ENCODE peak calls at places on chromosomes 3 and 15, in seven cellular contexts. N is K562, K is fibroblast of lung, V is GM12878, U is hepatocyte, H is neural progenitor cell, Z is HCT116. X is an unnamed sample. For H3K9me3, the result is how much of the 10 kb centered on the place peaks cover.

GRCh38 chr3:102165367-102165766 is 269.4 kb upstream of the ZPLD1 start:
- DNase-seq in N (no peak), K (peak), V (no peak), U (no peak), H (no peak), Z (no peak), X (peak)

GRCh38 chr3:2303567-2303966 is 204.9 kb downstream of the CNTN4 start:
- DNase-seq in N (no peak), K (no peak), V (no peak), U (peak), H (peak), Z (no peak), X (peak)

GRCh38 chr15:39281094-39281493 is 299.8 kb upstream of the THBS1 start:
- DNase-seq in N (no peak), K (peak), V (no peak), U (no peak), H (no peak), Z (no peak), X (peak)

GRCh38 chr3:54932606-54933005 is 4.7 kb upstream of the LRTM1 start:
- DNase-seq in N (no peak), K (no peak), V (no peak), U (no peak), H (no peak), Z (no peak), X (no peak)

GRCh38 chr3:132248490-132248889 is 68.7 kb upstream of the ACP3 start:
- DNase-seq in N (no peak), K (no peak), V (no peak), U (no peak), H (no peak), Z (no peak), X (no peak)

GRCh38 chr3:149373235-149374125 is 4.0 kb downstream of the TM4SF1 start:
- DNase-seq in N (no peak), K (peak), V (no peak), U (peak), H (no peak), Z (no peak), X (peak)

GRCh38 chr3:68817243-68817642 is 115.1 kb downstream of the TAFA4 start:
- DNase-seq in N (no peak), K (no peak), V (no peak), U (no peak), H (no peak), Z (no peak), X (no peak)

GRCh38 chr3:119243712-119244111 is 3.0 kb upstream of the B4GALT4 start:
- DNase-seq in N (no peak), K (no peak), V (no peak), U (no peak), H (no peak), Z (no peak), X (no peak)

GRCh38 chr15:52481915-52482314 is 46.8 kb downstream of the MYO5A start:
- DNase-seq in N (no peak), K (peak), V (peak), U (no peak), H (no peak), Z (peak), X (peak)

GRCh38 chr3:13264468-13264795 is 155.7 kb downstream of the NUP210 start:
- DNase-seq in N (no peak), K (no peak), V (no peak), U (no peak), H (no peak), Z (no peak), X (no peak)

GRCh38 chr15:89704411-89704810 is 13.8 kb downstream of the WDR93 start:
- DNase-seq in N (no peak), K (peak), V (no peak), U (no peak), H (no peak), Z (no peak), X (no peak)

GRCh38 chr3:7766530-7766929 is 735.1 kb upstream of the LMCD1 start:
- DNase-seq in N (no peak), K (no peak), V (no peak), U (no peak), H (no peak), Z (no peak), X (no peak)

GRCh38 chr3:11711826-11712225 is 68.1 kb upstream of the VGLL4 start:
- DNase-seq in N (no peak), K (no peak), V (no peak), U (no peak), H (no peak), Z (no peak), X (peak)

GRCh38 chr3:9398715-9399708 is 1.6 kb downstream of the SETD5 start:
- DNase-seq in N (no peak), K (peak), V (no peak), U (peak), H (peak), Z (no peak), X (peak)

GRCh38 chr3:64030741-64031140 is 7.4 kb upstream of the PSMD6 start:
- DNase-seq in N (peak), K (peak), V (peak), U (peak), H (peak), Z (peak), X (peak)

GRCh38 chr3:113659121-113659531 is 37.3 kb downstream of the USF3 start:
- DNase-seq in N (no peak), K (no peak), V (no peak), U (no peak), H (no peak), Z (no peak), X (no peak)

GRCh38 chr15:91116379-91117067 is 16.5 kb downstream of the SV2B start:
- DNase-seq in N (no peak), K (peak), V (peak), U (no peak), H (no peak), Z (no peak), X (no peak)

GRCh38 chr15:73796266-73796939 is 43.3 kb upstream of the INSYN1 start:
- DNase-seq in N (no peak), K (no peak), V (no peak), U (no peak), H (no peak), Z (no peak), X (no peak)

GRCh38 chr15:49036650-49037545 is 9.3 kb downstream of the SECISBP2L start:
- DNase-seq in N (no peak), K (peak), V (no peak), U (no peak), H (no peak), Z (no peak), X (peak)

GRCh38 chr3:184543848-184544512 is 17.6 kb upstream of the EPHB3 start:
- DNase-seq in N (peak), K (peak), V (no peak), U (peak), H (peak), Z (peak), X (peak)

GRCh38 chr3:38652934-38653333 is 3.4 kb upstream of the SCN5A start:
- DNase-seq in N (no peak), K (no peak), V (no peak), U (no peak), H (no peak), Z (no peak), X (no peak)

GRCh38 chr3:38640661-38641441 is 8.6 kb downstream of the SCN5A start:
- DNase-seq in N (no peak), K (no peak), V (no peak), U (no peak), H (peak), Z (no peak), X (no peak)

GRCh38 chr15:89101302-89102191 is 13.3 kb downstream of the ABHD2 start:
- DNase-seq in N (no peak), K (peak), V (no peak), U (peak), H (no peak), Z (peak), X (peak)

GRCh38 chr3:70740872-70741271 is 428.4 kb upstream of the MDFIC2 start:
- DNase-seq in N (no peak), K (no peak), V (no peak), U (no peak), H (no peak), Z (no peak), X (no peak)

GRCh38 chr3:151395806-151396205 is 11.3 kb upstream of the P2RY12 start:
- DNase-seq in N (no peak), K (peak), V (no peak), U (no peak), H (no peak), Z (no peak), X (peak)

GRCh38 chr15:51103330-51103729 is 8.6 kb upstream of the TNFAIP8L3 start:
- DNase-seq in N (no peak), K (peak), V (no peak), U (no peak), H (no peak), Z (no peak), X (peak)

GRCh38 chr15:35437157-35437556 is 108.8 kb downstream of the DPH6 start:
- DNase-seq in N (no peak), K (peak), V (no peak), U (no peak), H (peak), Z (peak), X (peak)

GRCh38 chr3:16723994-16724393 is 118.8 kb upstream of the DAZL start:
- DNase-seq in N (no peak), K (peak), V (no peak), U (peak), H (peak), Z (peak), X (peak)

GRCh38 chr15:84872009-84872900 is 12.2 kb upstream of the SLC28A1 start:
- DNase-seq in N (no peak), K (peak), V (no peak), U (no peak), H (no peak), Z (no peak), X (no peak)

GRCh38 chr15:79065744-79066376 is 24.7 kb downstream of the RASGRF1 start:
- DNase-seq in N (no peak), K (no peak), V (no peak), U (no peak), H (no peak), Z (no peak), X (no peak)

GRCh38 chr15:75820206-75820605 is 23.0 kb upstream of the UBE2Q2 start:
- DNase-seq in N (no peak), K (no peak), V (no peak), U (no peak), H (no peak), Z (no peak), X (no peak)

GRCh38 chr15:75814794-75815193 is 28.5 kb upstream of the UBE2Q2 start:
- DNase-seq in N (no peak), K (no peak), V (no peak), U (no peak), H (no peak), Z (no peak), X (no peak)

GRCh38 chr15:75821946-75822345 is 21.3 kb upstream of the UBE2Q2 start:
- DNase-seq in N (no peak), K (no peak), V (no peak), U (no peak), H (no peak), Z (no peak), X (no peak)

GRCh38 chr15:75815811-75816719 is 27.2 kb upstream of the UBE2Q2 start:
- DNase-seq in N (no peak), K (no peak), V (no peak), U (no peak), H (no peak), Z (no peak), X (peak)

DNA sequence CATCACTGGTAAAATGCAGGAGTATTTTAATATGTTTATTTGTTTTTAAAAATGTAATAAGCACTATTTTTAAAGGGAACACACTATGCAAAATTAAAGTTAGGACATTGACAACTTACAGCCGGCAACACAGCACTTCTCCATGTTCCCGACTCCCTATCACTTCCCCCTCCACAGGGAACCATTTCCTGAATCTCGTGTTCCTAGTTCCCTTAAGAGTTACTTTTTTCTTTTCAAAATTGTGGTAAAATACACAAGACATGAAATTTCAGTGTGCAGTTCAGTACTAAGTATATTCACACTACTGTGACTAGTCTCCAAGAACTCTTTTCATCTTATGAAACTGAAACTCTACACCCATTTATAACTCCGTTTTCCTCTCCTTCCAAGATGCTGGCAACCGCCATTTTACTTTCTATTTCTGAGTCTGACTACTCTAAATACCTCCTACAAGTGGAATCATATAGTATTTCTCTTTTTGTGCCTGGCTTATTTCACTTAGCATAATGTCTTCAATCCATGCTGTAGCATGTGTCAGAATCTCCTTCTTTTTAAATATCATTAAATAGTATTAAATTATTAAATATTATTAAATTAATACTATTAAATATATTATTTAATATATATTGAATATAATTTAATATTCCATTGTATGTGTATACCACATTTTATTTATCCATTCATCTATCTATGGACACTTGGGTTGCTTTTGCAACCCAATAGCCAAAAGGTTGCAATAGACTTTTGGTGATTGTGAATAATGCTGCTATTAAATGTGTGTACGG is 25.9 kb upstream of the UBE2Q2 start:
- DNase-seq in N (no peak), K (no peak), V (no peak), U (no peak), H (no peak), Z (no peak), X (peak)
- H3K4me3 ChIP-seq in N (no peak), K (peak), V (no peak), U (no peak), H (no peak), Z (no peak), X (peak)

GRCh38 chr15:101153801-101154656 is 97.8 kb downstream of the CHSY1 start:
- DNase-seq in N (no peak), K (no peak), V (no peak), U (no peak), H (no peak), Z (no peak), X (no peak)

GRCh38 chr15:101156509-101157159 is 95.2 kb downstream of the CHSY1 start:
- DNase-seq in N (no peak), K (peak), V (peak), U (no peak), H (no peak), Z (no peak), X (no peak)

GRCh38 chr15:101158166-101159095 is 93.4 kb downstream of the CHSY1 start:
- DNase-seq in N (no peak), K (no peak), V (no peak), U (no peak), H (no peak), Z (no peak), X (no peak)

GRCh38 chr15:101157721-101158120 is 94.1 kb downstream of the CHSY1 start:
- DNase-seq in N (no peak), K (no peak), V (no peak), U (no peak), H (no peak), Z (no peak), X (no peak)

DNA sequence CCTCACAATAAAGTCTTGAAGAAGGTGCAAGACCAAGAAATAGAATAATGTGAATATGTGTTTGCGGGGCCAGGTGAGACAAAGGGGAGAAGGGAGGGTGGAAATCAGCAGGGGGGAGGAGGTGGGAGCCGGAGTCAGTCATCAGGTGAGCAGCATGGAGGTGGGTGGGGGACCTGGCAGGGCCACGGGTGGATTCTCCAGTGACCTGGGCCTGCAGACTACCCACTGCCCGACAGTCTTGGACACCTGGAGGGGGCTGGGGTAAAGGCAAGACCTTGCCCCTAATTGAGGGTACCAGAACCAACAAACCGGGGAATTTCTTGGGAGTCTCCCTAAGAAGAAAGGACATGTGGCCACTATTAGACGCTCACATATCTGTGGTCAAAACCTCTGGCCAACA is 95.8 kb downstream of the CHSY1 start:
- DNase-seq in N (no peak), K (no peak), V (no peak), U (no peak), H (no peak), Z (no peak), X (no peak)
- H3K4me2 ChIP-seq in N (no peak), K (no peak), V (peak), U (no peak), H (no peak), Z (no peak), X (no peak)

GRCh38 chr3:35338186-35338585 is 301.1 kb upstream of the ARPP21 start:
- DNase-seq in N (no peak), K (no peak), V (no peak), U (no peak), H (no peak), Z (no peak), X (no peak)
- H3K9me3 ChIP-seq in N (under half), K (under half), V (under half), U (under half), H (under half), Z (under half), X (under half)

GRCh38 chr3:23612296-23612891 is 193.4 kb upstream of the UBE2E1 start:
- DNase-seq in N (no peak), K (peak), V (no peak), U (no peak), H (no peak), Z (no peak), X (peak)
- H3K4me3 ChIP-seq in N (no peak), K (no peak), V (no peak), U (no peak), H (no peak), Z (no peak), X (no peak)

DNA sequence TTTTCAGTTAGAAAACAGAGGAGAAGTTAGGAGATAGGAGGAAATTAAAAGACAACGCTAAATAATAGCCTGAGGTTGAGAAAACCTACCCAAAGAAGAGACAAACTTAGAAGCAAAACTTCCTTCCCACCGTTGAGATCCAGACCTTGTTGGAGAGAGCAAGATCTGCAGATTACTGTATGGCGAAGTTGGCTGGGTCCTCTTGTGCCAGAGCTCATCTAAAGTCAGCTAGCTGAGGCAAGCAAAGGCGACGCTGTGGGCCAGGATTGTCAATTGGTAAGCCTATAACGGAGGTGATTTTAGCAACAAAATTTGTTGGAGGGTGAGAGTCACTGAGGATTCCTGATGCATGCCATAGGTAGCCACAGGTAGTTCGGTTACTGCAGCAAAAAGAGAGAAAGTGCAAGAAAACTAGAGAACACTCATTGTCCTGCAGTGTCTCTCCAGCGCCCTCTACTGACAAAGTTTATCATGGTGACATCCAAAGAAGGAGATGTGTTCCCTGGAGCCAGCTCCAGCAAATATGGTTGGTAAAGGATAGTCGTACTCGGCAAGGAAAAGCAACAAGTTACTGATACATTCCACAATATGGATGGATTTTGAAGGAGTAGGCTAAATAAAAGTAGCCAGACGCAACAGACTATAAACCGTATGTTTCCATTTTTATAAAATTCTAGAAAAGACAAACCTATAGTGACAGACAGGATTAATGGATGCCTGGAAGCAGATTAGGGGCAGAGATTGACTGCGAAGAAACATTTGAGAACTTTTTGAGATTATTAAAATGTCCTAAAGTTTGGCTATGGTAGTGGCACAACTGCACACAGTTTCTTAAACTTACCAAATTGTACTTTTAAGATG is 9.8 kb upstream of the OR5K4 start:
- DNase-seq in N (peak), K (no peak), V (no peak), U (peak), H (peak), Z (peak), X (peak)
- H3K4me2 ChIP-seq in N (no peak), K (no peak), V (no peak), U (no peak), H (no peak), Z (no peak), X (no peak)

GRCh38 chr15:27121672-27122071 is 150.7 kb downstream of the GABRG3 start:
- DNase-seq in N (no peak), K (no peak), V (no peak), U (no peak), H (no peak), Z (no peak), X (no peak)
- H3K9me3 ChIP-seq in N (under half), K (under half), V (under half), U (under half), H (under half), Z (under half), X (under half)

X was measured in GM23248.